ENCODE peak calls at places on chromosome 4, in ten cellular contexts. J is NCI-H748 treated with DMSO at 0.1 percent for 48 hours; E is NCI-H1048; S is sigmoid colon; U is NCI-H1436; H is HL-60; C is activated CD4-positive, CD25-positive, alpha-beta regulatory T cell treated with anti-CD3 and anti-CD28 coated beads, Interleukin-2, amount 50 U/mL, for 72 hours; B is iris pigment epithelial cell; K is DMS153; M is GM20000. A is an unnamed sample.

GRCh38 chr4:74056114-74056857 is 17.8 kb upstream of the CXCL3 start:
- DNase-seq in J (no peak), E (no peak), S (no peak), U (no peak), H (peak), C (no peak), B (peak), K (no peak), M (no peak), A (no peak)

GRCh38 chr4:86043755-86044592 is 315.9 kb downstream of the MAPK10 start:
- DNase-seq in J (peak), E (peak), S (no peak), U (peak), H (no peak), C (no peak), B (peak), K (no peak), M (peak), A (peak)

GRCh38 chr4:128517739-128518510 is 230.3 kb upstream of the PGRMC2 start:
- DNase-seq in J (no peak), E (no peak), S (peak), U (no peak), H (peak), C (no peak), B (peak), K (no peak), M (peak), A (no peak)

GRCh38 chr4:141711211-141711610 is 74.8 kb downstream of the IL15 start:
- DNase-seq in J (no peak), E (no peak), S (no peak), U (no peak), H (no peak), C (no peak), B (peak), K (no peak), M (no peak), A (no peak)

GRCh38 chr4:16897991-16898827 is at the start of gene LDB2:
- DNase-seq in J (no peak), E (no peak), S (peak), U (no peak), H (no peak), C (no peak), B (peak), K (no peak), M (no peak), A (no peak)

GRCh38 chr4:158676076-158676475 is 4.0 kb downstream of the ETFDH start:
- DNase-seq in J (no peak), E (no peak), S (no peak), U (no peak), H (no peak), C (no peak), B (no peak), K (no peak), M (no peak), A (no peak)

GRCh38 chr4:94165256-94165655 is 42.4 kb upstream of the SMARCAD1 start:
- DNase-seq in J (no peak), E (no peak), S (no peak), U (no peak), H (no peak), C (no peak), B (no peak), K (no peak), M (no peak), A (no peak)

GRCh38 chr4:137443031-137443800 is 89.1 kb downstream of the PCDH18 start:
- DNase-seq in J (no peak), E (no peak), S (no peak), U (no peak), H (no peak), C (no peak), B (no peak), K (no peak), M (no peak), A (no peak)

GRCh38 chr4:169251291-169252235 is 19.2 kb downstream of the SH3RF1 start:
- DNase-seq in J (no peak), E (no peak), S (no peak), U (no peak), H (no peak), C (no peak), B (no peak), K (no peak), M (no peak), A (no peak)

GRCh38 chr4:78099058-78099457 is 41.9 kb downstream of the FRAS1 start:
- DNase-seq in J (no peak), E (no peak), S (no peak), U (no peak), H (no peak), C (no peak), B (no peak), K (no peak), M (no peak), A (no peak)

GRCh38 chr4:177339794-177340374 is 30.2 kb downstream of the NEIL3 start:
- DNase-seq in J (peak), E (no peak), S (no peak), U (no peak), H (no peak), C (no peak), B (peak), K (no peak), M (peak), A (no peak)

GRCh38 chr4:71194454-71194853 is 144.4 kb upstream of the SLC4A4 start:
- DNase-seq in J (no peak), E (no peak), S (no peak), U (no peak), H (no peak), C (no peak), B (no peak), K (no peak), M (no peak), A (no peak)

GRCh38 chr4:54844911-54845310 is 187.2 kb downstream of the KIT start:
- DNase-seq in J (no peak), E (no peak), S (no peak), U (no peak), H (no peak), C (no peak), B (no peak), K (no peak), M (no peak), A (no peak)

GRCh38 chr4:28373601-28374000 is 1513.0 kb downstream of the STIM2 start:
- DNase-seq in J (no peak), E (no peak), S (no peak), U (no peak), H (no peak), C (no peak), B (peak), K (no peak), M (no peak), A (no peak)

GRCh38 chr4:112005027-112005426 is 140.2 kb upstream of the FAM241A start:
- DNase-seq in J (no peak), E (no peak), S (no peak), U (no peak), H (no peak), C (no peak), B (no peak), K (no peak), M (no peak), A (no peak)

GRCh38 chr4:169024762-169025161 is 14.7 kb upstream of the CBR4 start:
- DNase-seq in J (no peak), E (no peak), S (no peak), U (peak), H (no peak), C (no peak), B (peak), K (peak), M (peak), A (no peak)